ENCODE peak calls at places on chromosomes 5 and 9, in five cellular contexts. One of them, this sample, is unnamed.
A peak's percentile ranks its signal among the peaks of the same experiment; 100 is the strongest.

GRCh38 chr9:116467740-116468351 is 219.3 kb upstream of the TRIM32 start:
- DNase-seq in activated naive CD4-positive, alpha-beta T cell treated with anti-CD3 and anti-CD28 coated beads, Interleukin-2, amount 10 ng/mL, durations not matched to agents 7 days and 5 days: no peak
- DNase-seq in CD8-positive, alpha-beta memory T cell: no peak
- DNase-seq in mucosa of descending colon: no peak
- DNase-seq in T follicular helper cell: no peak
- DNase-seq in this sample: no peak

GRCh38 chr5:179327026-179327735 is 18.1 kb downstream of the ADAMTS2 start:
- DNase-seq in activated naive CD4-positive, alpha-beta T cell treated with anti-CD3 and anti-CD28 coated beads, Interleukin-2, amount 10 ng/mL, durations not matched to agents 7 days and 5 days: no peak
- DNase-seq in CD8-positive, alpha-beta memory T cell: no peak
- DNase-seq in mucosa of descending colon: no peak
- DNase-seq in T follicular helper cell: no peak
- DNase-seq in this sample: no peak

GRCh38 chr9:30039712-30040111 is 2344.7 kb upstream of the ACO1 start:
- DNase-seq in activated naive CD4-positive, alpha-beta T cell treated with anti-CD3 and anti-CD28 coated beads, Interleukin-2, amount 10 ng/mL, durations not matched to agents 7 days and 5 days: no peak
- DNase-seq in CD8-positive, alpha-beta memory T cell: no peak
- DNase-seq in mucosa of descending colon: no peak
- DNase-seq in T follicular helper cell: no peak
- DNase-seq in this sample: no peak

GRCh38 chr5:149803641-149804468 is 73.7 kb downstream of the PPARGC1B start:
- DNase-seq in activated naive CD4-positive, alpha-beta T cell treated with anti-CD3 and anti-CD28 coated beads, Interleukin-2, amount 10 ng/mL, durations not matched to agents 7 days and 5 days: no peak
- DNase-seq in CD8-positive, alpha-beta memory T cell: no peak
- DNase-seq in mucosa of descending colon: no peak
- DNase-seq in T follicular helper cell: no peak
- DNase-seq in this sample: no peak

GRCh38 chr9:124462739-124463138 is 12.5 kb downstream of the ADGRD2 start:
- DNase-seq in activated naive CD4-positive, alpha-beta T cell treated with anti-CD3 and anti-CD28 coated beads, Interleukin-2, amount 10 ng/mL, durations not matched to agents 7 days and 5 days: no peak
- DNase-seq in CD8-positive, alpha-beta memory T cell: no peak
- DNase-seq in mucosa of descending colon: no peak
- DNase-seq in T follicular helper cell: no peak
- DNase-seq in this sample: no peak

GRCh38 chr5:64595519-64595855 is 89.7 kb downstream of the RGS7BP start:
- DNase-seq in activated naive CD4-positive, alpha-beta T cell treated with anti-CD3 and anti-CD28 coated beads, Interleukin-2, amount 10 ng/mL, durations not matched to agents 7 days and 5 days: no peak
- DNase-seq in CD8-positive, alpha-beta memory T cell: no peak
- DNase-seq in mucosa of descending colon: no peak
- DNase-seq in T follicular helper cell: no peak
- DNase-seq in this sample: no peak

GRCh38 chr5:42552597-42552996 is 129.4 kb downstream of the GHR start:
- DNase-seq in activated naive CD4-positive, alpha-beta T cell treated with anti-CD3 and anti-CD28 coated beads, Interleukin-2, amount 10 ng/mL, durations not matched to agents 7 days and 5 days: no peak
- DNase-seq in CD8-positive, alpha-beta memory T cell: no peak
- DNase-seq in mucosa of descending colon: no peak
- DNase-seq in T follicular helper cell: no peak
- DNase-seq in this sample: no peak

GRCh38 chr5:8188874-8189588 is 320.1 kb downstream of the MTRR start:
- DNase-seq in activated naive CD4-positive, alpha-beta T cell treated with anti-CD3 and anti-CD28 coated beads, Interleukin-2, amount 10 ng/mL, durations not matched to agents 7 days and 5 days: no peak
- DNase-seq in CD8-positive, alpha-beta memory T cell: no peak
- DNase-seq in mucosa of descending colon: peak; percentile 52
- DNase-seq in T follicular helper cell: no peak
- DNase-seq in this sample: no peak

GRCh38 chr9:2904242-2904930 is 60.5 kb upstream of the PUM3 start:
- DNase-seq in activated naive CD4-positive, alpha-beta T cell treated with anti-CD3 and anti-CD28 coated beads, Interleukin-2, amount 10 ng/mL, durations not matched to agents 7 days and 5 days: no peak
- DNase-seq in CD8-positive, alpha-beta memory T cell: no peak
- DNase-seq in mucosa of descending colon: no peak
- DNase-seq in T follicular helper cell: no peak
- DNase-seq in this sample: no peak

GRCh38 chr5:113922343-113922742 is 408.8 kb downstream of the YTHDC2 start:
- DNase-seq in activated naive CD4-positive, alpha-beta T cell treated with anti-CD3 and anti-CD28 coated beads, Interleukin-2, amount 10 ng/mL, durations not matched to agents 7 days and 5 days: no peak
- DNase-seq in CD8-positive, alpha-beta memory T cell: no peak
- DNase-seq in mucosa of descending colon: no peak
- DNase-seq in T follicular helper cell: no peak
- DNase-seq in this sample: no peak

GRCh38 chr5:38720691-38721361 is 125.0 kb upstream of the OSMR start:
- DNase-seq in activated naive CD4-positive, alpha-beta T cell treated with anti-CD3 and anti-CD28 coated beads, Interleukin-2, amount 10 ng/mL, durations not matched to agents 7 days and 5 days: no peak
- DNase-seq in CD8-positive, alpha-beta memory T cell: no peak
- DNase-seq in mucosa of descending colon: no peak
- DNase-seq in T follicular helper cell: no peak
- DNase-seq in this sample: no peak

GRCh38 chr5:859798-860296 is 9.1 kb upstream of the ZDHHC11 start:
- DNase-seq in activated naive CD4-positive, alpha-beta T cell treated with anti-CD3 and anti-CD28 coated beads, Interleukin-2, amount 10 ng/mL, durations not matched to agents 7 days and 5 days: no peak
- DNase-seq in CD8-positive, alpha-beta memory T cell: no peak
- DNase-seq in mucosa of descending colon: no peak
- DNase-seq in T follicular helper cell: no peak
- DNase-seq in this sample: no peak

GRCh38 chr5:174667526-174667925 is 56.9 kb upstream of the MSX2 start:
- DNase-seq in activated naive CD4-positive, alpha-beta T cell treated with anti-CD3 and anti-CD28 coated beads, Interleukin-2, amount 10 ng/mL, durations not matched to agents 7 days and 5 days: no peak
- DNase-seq in CD8-positive, alpha-beta memory T cell: no peak
- DNase-seq in mucosa of descending colon: no peak
- DNase-seq in T follicular helper cell: no peak
- DNase-seq in this sample: no peak

GRCh38 chr5:138276402-138277054 is 2.1 kb upstream of the GFRA3 start:
- DNase-seq in activated naive CD4-positive, alpha-beta T cell treated with anti-CD3 and anti-CD28 coated beads, Interleukin-2, amount 10 ng/mL, durations not matched to agents 7 days and 5 days: no peak
- DNase-seq in CD8-positive, alpha-beta memory T cell: no peak
- DNase-seq in mucosa of descending colon: no peak
- DNase-seq in T follicular helper cell: no peak
- DNase-seq in this sample: no peak

GRCh38 chr9:91954841-91955471 is 4.9 kb upstream of the ROR2 start:
- DNase-seq in activated naive CD4-positive, alpha-beta T cell treated with anti-CD3 and anti-CD28 coated beads, Interleukin-2, amount 10 ng/mL, durations not matched to agents 7 days and 5 days: peak; percentile 49
- DNase-seq in CD8-positive, alpha-beta memory T cell: no peak
- DNase-seq in mucosa of descending colon: peak; percentile 87
- DNase-seq in T follicular helper cell: no peak
- DNase-seq in this sample: no peak

GRCh38 chr5:168327019-168327421 is 35.6 kb downstream of the WWC1 start:
- DNase-seq in activated naive CD4-positive, alpha-beta T cell treated with anti-CD3 and anti-CD28 coated beads, Interleukin-2, amount 10 ng/mL, durations not matched to agents 7 days and 5 days: no peak
- DNase-seq in CD8-positive, alpha-beta memory T cell: no peak
- DNase-seq in mucosa of descending colon: no peak
- DNase-seq in T follicular helper cell: no peak
- DNase-seq in this sample: no peak

GRCh38 chr5:178145965-178146820 is 7.5 kb downstream of the NHP2 start:
- DNase-seq in activated naive CD4-positive, alpha-beta T cell treated with anti-CD3 and anti-CD28 coated beads, Interleukin-2, amount 10 ng/mL, durations not matched to agents 7 days and 5 days: peak; percentile 85
- DNase-seq in CD8-positive, alpha-beta memory T cell: peak; percentile 61
- DNase-seq in mucosa of descending colon: peak; percentile 93
- DNase-seq in T follicular helper cell: peak; percentile 66
- DNase-seq in this sample: peak; percentile 67

GRCh38 chr9:136014147-136014927 is 53.2 kb upstream of the UBAC1 start:
- DNase-seq in activated naive CD4-positive, alpha-beta T cell treated with anti-CD3 and anti-CD28 coated beads, Interleukin-2, amount 10 ng/mL, durations not matched to agents 7 days and 5 days: no peak
- DNase-seq in CD8-positive, alpha-beta memory T cell: no peak
- DNase-seq in mucosa of descending colon: no peak
- DNase-seq in T follicular helper cell: no peak
- DNase-seq in this sample: no peak

GRCh38 chr9:136886610-136887597 is 588 bp downstream of the TRAF2 start:
- DNase-seq in activated naive CD4-positive, alpha-beta T cell treated with anti-CD3 and anti-CD28 coated beads, Interleukin-2, amount 10 ng/mL, durations not matched to agents 7 days and 5 days: peak; percentile 60
- DNase-seq in CD8-positive, alpha-beta memory T cell: peak; percentile 77
- DNase-seq in mucosa of descending colon: peak; percentile 50
- DNase-seq in T follicular helper cell: peak; percentile 65
- DNase-seq in this sample: no peak

GRCh38 chr9:121876658-121877271 is 216.3 kb downstream of the TTLL11 start:
- DNase-seq in activated naive CD4-positive, alpha-beta T cell treated with anti-CD3 and anti-CD28 coated beads, Interleukin-2, amount 10 ng/mL, durations not matched to agents 7 days and 5 days: no peak
- DNase-seq in CD8-positive, alpha-beta memory T cell: no peak
- DNase-seq in mucosa of descending colon: no peak
- DNase-seq in T follicular helper cell: no peak
- DNase-seq in this sample: no peak

GRCh38 chr5:83844320-83845068 is 123.8 kb upstream of the HAPLN1 start:
- DNase-seq in activated naive CD4-positive, alpha-beta T cell treated with anti-CD3 and anti-CD28 coated beads, Interleukin-2, amount 10 ng/mL, durations not matched to agents 7 days and 5 days: peak; percentile 55
- DNase-seq in CD8-positive, alpha-beta memory T cell: no peak
- DNase-seq in mucosa of descending colon: peak; percentile 9
- DNase-seq in T follicular helper cell: no peak
- DNase-seq in this sample: no peak

GRCh38 chr5:172179032-172179989 is 8.7 kb downstream of the STK10 start:
- DNase-seq in activated naive CD4-positive, alpha-beta T cell treated with anti-CD3 and anti-CD28 coated beads, Interleukin-2, amount 10 ng/mL, durations not matched to agents 7 days and 5 days: peak; percentile 70
- DNase-seq in CD8-positive, alpha-beta memory T cell: peak; percentile 59
- DNase-seq in mucosa of descending colon: peak; percentile 42
- DNase-seq in T follicular helper cell: peak; percentile 43
- DNase-seq in this sample: peak; percentile 64

GRCh38 chr5:88688242-88688959 is 194.6 kb downstream of the MEF2C start:
- DNase-seq in activated naive CD4-positive, alpha-beta T cell treated with anti-CD3 and anti-CD28 coated beads, Interleukin-2, amount 10 ng/mL, durations not matched to agents 7 days and 5 days: no peak
- DNase-seq in CD8-positive, alpha-beta memory T cell: no peak
- DNase-seq in mucosa of descending colon: no peak
- DNase-seq in T follicular helper cell: no peak
- DNase-seq in this sample: no peak

GRCh38 chr5:4116834-4117233 is 521.2 kb downstream of the IRX1 start:
- DNase-seq in activated naive CD4-positive, alpha-beta T cell treated with anti-CD3 and anti-CD28 coated beads, Interleukin-2, amount 10 ng/mL, durations not matched to agents 7 days and 5 days: no peak
- DNase-seq in CD8-positive, alpha-beta memory T cell: no peak
- DNase-seq in mucosa of descending colon: no peak
- DNase-seq in T follicular helper cell: no peak
- DNase-seq in this sample: no peak

GRCh38 chr9:134341306-134341705 is 15.1 kb downstream of the RXRA start:
- DNase-seq in activated naive CD4-positive, alpha-beta T cell treated with anti-CD3 and anti-CD28 coated beads, Interleukin-2, amount 10 ng/mL, durations not matched to agents 7 days and 5 days: no peak
- DNase-seq in CD8-positive, alpha-beta memory T cell: no peak
- DNase-seq in mucosa of descending colon: peak; percentile 89
- DNase-seq in T follicular helper cell: no peak
- DNase-seq in this sample: no peak

GRCh38 chr9:87193925-87194380 is 246.6 kb upstream of the GAS1 start:
- DNase-seq in activated naive CD4-positive, alpha-beta T cell treated with anti-CD3 and anti-CD28 coated beads, Interleukin-2, amount 10 ng/mL, durations not matched to agents 7 days and 5 days: no peak
- DNase-seq in CD8-positive, alpha-beta memory T cell: no peak
- DNase-seq in mucosa of descending colon: no peak
- DNase-seq in T follicular helper cell: no peak
- DNase-seq in this sample: no peak

GRCh38 chr5:87393331-87393730 is 19.4 kb downstream of the CCNH start:
- DNase-seq in activated naive CD4-positive, alpha-beta T cell treated with anti-CD3 and anti-CD28 coated beads, Interleukin-2, amount 10 ng/mL, durations not matched to agents 7 days and 5 days: no peak
- DNase-seq in CD8-positive, alpha-beta memory T cell: no peak
- DNase-seq in mucosa of descending colon: no peak
- DNase-seq in T follicular helper cell: no peak
- DNase-seq in this sample: no peak

GRCh38 chr5:138444774-138445546 is 6.1 kb downstream of the REEP2 start:
- DNase-seq in activated naive CD4-positive, alpha-beta T cell treated with anti-CD3 and anti-CD28 coated beads, Interleukin-2, amount 10 ng/mL, durations not matched to agents 7 days and 5 days: no peak
- DNase-seq in CD8-positive, alpha-beta memory T cell: no peak
- DNase-seq in mucosa of descending colon: no peak
- DNase-seq in T follicular helper cell: no peak
- DNase-seq in this sample: no peak

GRCh38 chr5:72241346-72242003 is 78.6 kb downstream of the MRPS27 start:
- DNase-seq in activated naive CD4-positive, alpha-beta T cell treated with anti-CD3 and anti-CD28 coated beads, Interleukin-2, amount 10 ng/mL, durations not matched to agents 7 days and 5 days: no peak
- DNase-seq in CD8-positive, alpha-beta memory T cell: no peak
- DNase-seq in mucosa of descending colon: no peak
- DNase-seq in T follicular helper cell: no peak
- DNase-seq in this sample: no peak